ENCODE peak calls at places on chromosomes 2 and 18, in six cellular contexts. T is psoas muscle; B is CD8-positive, alpha-beta T cell; W is HCT116; I is heart left ventricle; M is fibroblast of lung. Y is an unnamed sample. For H3K9me3, the result is how much of the 10 kb centered on the place peaks cover.

GRCh38 chr2:74516070-74516633 is 1.9 kb downstream of the TLX2 start:
- DNase-seq in B (peak), I (peak), M (no peak), W (no peak), T (peak), Y (peak)

GRCh38 chr2:207188601-207189000 is 22.9 kb upstream of the KLF7 start:
- DNase-seq in I (no peak), B (no peak), T (no peak), M (peak), W (no peak), Y (no peak)

GRCh38 chr2:173090973-173091660 is 15.5 kb downstream of the MAP3K20 start:
- DNase-seq in I (peak), W (no peak), M (no peak), B (no peak), T (peak), Y (no peak)

GRCh38 chr18:30712383-30712782 is 330.2 kb downstream of the DSC3 start:
- DNase-seq in I (no peak), T (no peak), M (no peak), W (no peak), B (no peak), Y (no peak)

GRCh38 chr2:78861546-78861945 is 164.0 kb upstream of the REG3G start:
- DNase-seq in B (no peak), W (no peak), I (no peak), M (no peak), T (no peak), Y (no peak)

GRCh38 chr18:3667255-3668137 is 217.5 kb downstream of the TGIF1 start:
- DNase-seq in T (no peak), I (no peak), B (no peak), W (no peak), M (no peak), Y (no peak)

GRCh38 chr18:26252411-26252810 is 26.2 kb downstream of the TAF4B start:
- DNase-seq in M (no peak), T (no peak), W (no peak), B (no peak), I (no peak), Y (no peak)

GRCh38 chr2:234863043-234863934 is 88.5 kb upstream of the SH3BP4 start:
- DNase-seq in M (peak), W (peak), B (no peak), T (peak), I (peak), Y (no peak)

GRCh38 chr2:153222231-153223165 is 256.1 kb downstream of the RPRM start:
- DNase-seq in B (no peak), W (no peak), T (no peak), M (no peak), I (no peak), Y (no peak)

GRCh38 chr18:49494660-49495059 is 7.6 kb upstream of the C18orf32 start:
- DNase-seq in M (no peak), B (no peak), I (no peak), T (no peak), W (no peak), Y (no peak)

GRCh38 chr2:27051902-27052645 is 606 bp downstream of the AGBL5 start:
- DNase-seq in W (no peak), I (no peak), T (peak), M (no peak), B (no peak), Y (no peak)

GRCh38 chr2:72883356-72883962 is 3.7 kb upstream of the SPR start:
- DNase-seq in I (peak), T (peak), B (no peak), M (peak), W (no peak), Y (no peak)

GRCh38 chr2:177466337-177467195 is 74.0 kb downstream of the AGPS start:
- DNase-seq in W (no peak), T (no peak), M (no peak), I (no peak), B (no peak), Y (no peak)

GRCh38 chr2:105755895-105756294 is 11.2 kb downstream of the NCK2 start:
- DNase-seq in B (no peak), I (no peak), T (no peak), W (no peak), M (no peak), Y (peak)

GRCh38 chr2:290090-290722 is 2.3 kb upstream of the ALKAL2 start:
- DNase-seq in I (peak), T (peak), B (peak), W (no peak), M (peak), Y (peak)

DNA sequence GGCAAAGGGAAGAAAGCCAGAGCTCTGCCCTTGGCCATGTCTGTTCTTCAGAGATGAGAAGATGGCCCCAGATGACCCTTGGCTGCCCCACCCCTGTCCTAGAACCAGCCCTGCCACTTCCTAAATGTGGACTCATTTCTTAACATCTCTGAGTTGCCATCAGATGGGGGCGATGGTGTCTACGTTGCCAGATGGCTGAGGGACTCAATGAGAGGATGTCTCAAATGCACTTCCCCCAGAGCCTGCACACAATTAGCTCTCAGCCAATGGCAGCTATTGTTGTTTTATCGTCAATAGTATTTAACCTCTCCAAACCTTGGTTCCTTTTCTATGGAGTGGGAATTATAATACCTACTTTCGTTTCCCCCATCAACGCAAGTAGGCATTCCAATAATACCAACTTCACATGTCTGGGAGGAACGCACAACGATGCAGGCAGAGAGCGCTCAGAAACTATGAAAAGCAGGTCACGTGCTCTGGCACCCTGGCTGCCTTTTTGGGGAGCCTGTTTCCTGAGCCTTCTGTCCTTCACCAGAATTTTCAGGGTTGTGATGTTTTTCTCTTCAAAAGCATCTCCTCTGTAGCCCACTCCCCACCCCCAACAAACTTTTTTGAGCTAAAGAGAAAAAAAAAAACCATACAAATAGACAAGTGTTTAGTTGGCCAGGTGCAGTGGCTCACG is 100.3 kb downstream of the MCFD2 start:
- DNase-seq in B (peak), T (no peak), M (no peak), W (no peak), I (no peak), Y (no peak)
- H3K27ac ChIP-seq in B (no peak), T (peak), M (no peak), W (no peak), I (peak), Y (no peak)

DNA sequence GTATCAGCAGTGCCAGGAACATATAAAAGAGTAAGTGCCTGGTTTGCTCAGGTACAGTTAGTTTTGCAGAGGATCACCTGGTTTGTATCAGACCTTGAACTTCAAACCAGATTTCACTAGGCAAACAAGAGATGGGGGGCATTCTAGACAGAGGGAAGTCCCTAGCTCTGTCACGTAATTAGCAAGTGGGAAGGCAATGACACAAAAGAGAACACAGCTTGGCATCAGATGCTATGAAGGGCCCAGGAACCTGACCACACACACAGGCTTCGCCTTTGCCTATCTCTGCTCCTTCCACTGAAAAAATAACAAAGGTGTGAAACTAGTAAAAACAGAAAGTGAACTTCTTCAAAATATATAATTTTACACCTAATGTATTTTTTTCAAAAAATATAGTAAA is 62.6 kb downstream of the CERKL start:
- DNase-seq in B (no peak), T (no peak), M (no peak), W (no peak), I (no peak), Y (no peak)
- H3K9me3 ChIP-seq in B (under half), T (under half), M (under half), W (under half), I (under half), Y (under half)

DNA sequence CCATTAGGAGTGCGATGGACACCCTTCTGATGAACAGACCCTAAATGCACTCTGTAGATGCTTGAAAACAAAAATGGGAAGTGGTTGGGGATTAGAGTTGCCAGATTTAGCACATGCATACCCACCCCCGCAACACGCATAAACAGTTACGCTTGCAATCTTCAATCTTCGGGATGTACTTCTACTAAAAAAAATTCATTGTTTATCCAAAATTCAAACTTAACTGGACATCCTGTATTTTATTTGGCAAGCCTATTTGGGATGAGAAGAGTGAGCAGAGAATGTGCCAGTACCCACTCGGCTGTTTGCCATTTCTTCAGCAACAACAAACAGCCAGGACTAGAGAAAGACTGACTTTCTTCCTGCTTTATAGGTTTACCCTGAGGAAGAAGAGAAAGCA is 18.4 kb downstream of the KIAA2012 start:
- DNase-seq in I (no peak), W (no peak), M (peak), B (no peak), T (no peak), Y (no peak)
- H3K27ac ChIP-seq in I (no peak), W (no peak), M (no peak), B (no peak), T (no peak), Y (no peak)

GRCh38 chr18:78571831-78572347 is 407.7 kb upstream of the SALL3 start:
- DNase-seq in M (no peak), I (no peak), B (no peak), W (no peak), T (no peak), Y (no peak)
- H3K9me3 ChIP-seq in M (under half), I (under half), B (under half), W (under half), T (under half), Y (under half)

DNA sequence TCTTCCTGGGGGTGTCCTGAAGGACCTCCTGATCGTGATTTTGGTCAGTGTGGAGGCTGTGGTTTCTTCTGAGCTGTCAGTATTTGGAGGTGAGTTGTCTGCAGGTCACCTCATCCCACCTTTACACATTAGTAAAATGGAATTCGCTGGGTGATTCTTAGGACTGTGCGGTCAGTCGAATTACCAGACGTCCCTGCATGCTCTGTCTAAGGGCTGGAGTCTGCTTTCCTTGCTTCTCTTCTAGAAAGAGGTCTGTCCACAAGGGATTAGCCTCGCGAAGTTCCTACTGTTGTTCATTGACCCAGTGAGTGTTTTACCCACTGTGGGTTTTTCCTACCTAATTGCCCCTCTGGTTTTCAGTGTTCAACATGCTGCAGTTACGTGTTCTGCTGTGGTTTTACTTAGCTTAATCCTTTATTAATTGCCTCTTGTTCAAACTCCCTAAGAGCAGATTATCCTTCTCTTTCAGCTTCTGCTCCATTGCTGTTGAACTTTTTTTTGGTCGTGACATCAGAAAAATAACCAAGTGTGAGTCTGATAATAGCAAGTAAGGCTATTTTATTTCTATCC is 183.4 kb downstream of the NEDD4L start:
- DNase-seq in B (no peak), W (no peak), I (no peak), T (no peak), M (no peak), Y (no peak)
- H3K27ac ChIP-seq in B (no peak), W (no peak), I (no peak), T (no peak), M (no peak), Y (no peak)

Y was measured in CD8-positive, alpha-beta memory T cell.